ENCODE peak calls at places on chromosomes 3 and 15, in ten cellular contexts. Z is GM13977; G is CD8-positive, alpha-beta T cell; W is breast epithelium; N is brain microvascular endothelial cell; J is CD4-positive, alpha-beta T cell; X is omental fat pad; L is hepatocyte; A is GM06990; S is AG09319. H is an unnamed sample.

GRCh38 chr3:9214599-9214998 is 34.8 kb downstream of the SRGAP3 start:
- DNase-seq in G (no peak), X (no peak), A (no peak), L (no peak), W (no peak), S (peak), J (no peak), Z (no peak), N (peak), H (no peak)

GRCh38 chr3:157541506-157542236 is 38.5 kb upstream of the VEPH1 start:
- DNase-seq in N (no peak), A (no peak), Z (no peak), S (no peak), G (no peak), X (no peak), L (no peak), W (no peak), J (no peak), H (no peak)

GRCh38 chr3:140453750-140454149 is 224.1 kb upstream of the TRIM42 start:
- DNase-seq in W (no peak), L (no peak), G (no peak), S (no peak), X (no peak), N (no peak), A (no peak), Z (no peak), J (no peak), H (no peak)

GRCh38 chr15:22888120-22888859 is 49.8 kb downstream of the NIPA2 start:
- DNase-seq in J (no peak), X (no peak), G (no peak), Z (no peak), L (peak), S (peak), N (peak), W (no peak), A (no peak), H (no peak)

GRCh38 chr3:17233398-17233800 is 348.6 kb downstream of the PLCL2 start:
- DNase-seq in N (peak), X (no peak), G (no peak), Z (peak), W (no peak), A (peak), L (peak), J (no peak), S (peak), H (peak)

GRCh38 chr3:120448707-120449650 is 1.8 kb downstream of the FSTL1 start:
- DNase-seq in A (no peak), Z (no peak), W (no peak), X (no peak), S (no peak), L (peak), N (peak), J (no peak), G (no peak), H (no peak)

GRCh38 chr3:147120029-147120428 is 286.3 kb downstream of the ZIC4 start:
- DNase-seq in L (peak), Z (no peak), X (no peak), N (no peak), A (no peak), S (no peak), W (no peak), J (no peak), G (no peak), H (no peak)

GRCh38 chr3:138461246-138461645 is 26.8 kb downstream of the ESYT3 start:
- DNase-seq in S (no peak), L (peak), Z (no peak), G (no peak), N (no peak), J (no peak), X (no peak), A (no peak), W (no peak), H (no peak)

GRCh38 chr15:101318810-101319200 is 23.8 kb upstream of the SNRPA1 start:
- DNase-seq in X (no peak), J (no peak), N (no peak), A (no peak), S (no peak), L (no peak), W (no peak), G (no peak), Z (no peak), H (no peak)

GRCh38 chr3:133930341-133930933 is 34.8 kb upstream of the RAB6B start:
- DNase-seq in S (peak), Z (peak), W (no peak), X (no peak), J (no peak), G (no peak), A (no peak), L (peak), N (peak), H (no peak)

GRCh38 chr3:60588806-60589205 is 662.4 kb downstream of the FHIT start:
- DNase-seq in N (peak), G (no peak), Z (no peak), L (no peak), A (no peak), W (no peak), J (no peak), X (no peak), S (no peak), H (no peak)

GRCh38 chr15:100109486-100110035 is 232.2 kb downstream of the ADAMTS17 start:
- DNase-seq in W (no peak), N (no peak), S (no peak), J (no peak), A (no peak), G (no peak), X (no peak), L (no peak), Z (no peak), H (no peak)

GRCh38 chr3:116707531-116707930 is 2.0 kb upstream of the TUSC7 start:
- DNase-seq in N (no peak), X (no peak), W (no peak), J (no peak), S (no peak), A (no peak), Z (no peak), G (no peak), L (no peak), H (no peak)

GRCh38 chr3:151946606-151947005 is 73.2 kb downstream of the SUCNR1 start:
- DNase-seq in L (no peak), N (no peak), A (no peak), G (no peak), J (no peak), Z (no peak), X (no peak), W (no peak), S (no peak), H (no peak)

GRCh38 chr3:72082121-72082715 is 297.3 kb upstream of the PROK2 start:
- DNase-seq in J (no peak), X (no peak), Z (peak), A (peak), W (no peak), L (no peak), S (peak), N (no peak), G (no peak), H (peak)

GRCh38 chr15:66053991-66054390 is 184.7 kb downstream of the RAB11A start:
- DNase-seq in X (no peak), Z (no peak), W (no peak), J (no peak), N (no peak), G (no peak), S (no peak), A (no peak), L (no peak), H (no peak)

GRCh38 chr3:174949523-174949922 is 90.4 kb downstream of the NAALADL2 start:
- DNase-seq in A (no peak), S (peak), G (no peak), Z (no peak), L (no peak), J (no peak), N (peak), X (no peak), W (no peak), H (no peak)

GRCh38 chr15:72958634-72959033 is 93.6 kb upstream of the NEO1 start:
- DNase-seq in S (no peak), W (no peak), Z (no peak), L (no peak), N (no peak), A (no peak), J (no peak), X (no peak), G (no peak), H (no peak)

GRCh38 chr3:168426196-168426595 is 330.5 kb upstream of the GOLIM4 start:
- DNase-seq in X (no peak), N (peak), S (no peak), W (no peak), Z (no peak), J (no peak), L (no peak), G (no peak), A (no peak), H (no peak)

GRCh38 chr15:42721016-42721415 is 15.9 kb downstream of the CDAN1 start:
- DNase-seq in Z (no peak), G (no peak), W (no peak), X (no peak), A (no peak), J (no peak), S (no peak), L (no peak), N (no peak), H (no peak)

GRCh38 chr15:101242160-101242998 is 9.5 kb downstream of the CHSY1 start:
- DNase-seq in J (peak), Z (peak), X (no peak), G (peak), L (no peak), A (peak), N (peak), S (no peak), W (no peak), H (peak)

GRCh38 chr3:65808407-65808806 is 230.3 kb downstream of the MAGI1 start:
- DNase-seq in A (no peak), L (no peak), S (no peak), W (no peak), G (no peak), J (no peak), N (no peak), Z (no peak), X (no peak), H (no peak)

GRCh38 chr15:63043391-63044076 is 987 bp downstream of the TPM1 start:
- DNase-seq in S (no peak), G (no peak), W (no peak), N (no peak), J (no peak), L (peak), Z (peak), A (peak), X (no peak), H (no peak)

GRCh38 chr15:74193305-74193718 is 9.3 kb downstream of the STRA6 start:
- DNase-seq in W (no peak), X (no peak), G (no peak), N (peak), A (peak), J (no peak), S (no peak), Z (no peak), L (peak), H (no peak)

GRCh38 chr3:189787622-189788021 is 156.4 kb downstream of the TP63 start:
- DNase-seq in L (no peak), S (no peak), X (no peak), N (peak), G (no peak), W (no peak), A (no peak), Z (no peak), J (no peak), H (no peak)

GRCh38 chr3:189787191-189787590 is 156.0 kb downstream of the TP63 start:
- DNase-seq in G (no peak), N (no peak), S (no peak), X (no peak), L (no peak), Z (no peak), J (no peak), A (no peak), W (no peak), H (no peak)

GRCh38 chr3:189792046-189792929 is 161.1 kb downstream of the TP63 start:
- DNase-seq in G (no peak), N (no peak), A (no peak), S (no peak), L (no peak), X (no peak), J (no peak), W (no peak), Z (no peak), H (no peak)

GRCh38 chr3:189789432-189789831 is 158.2 kb downstream of the TP63 start:
- DNase-seq in J (no peak), G (no peak), S (no peak), L (no peak), Z (no peak), N (no peak), X (no peak), W (no peak), A (no peak), H (no peak)

DNA sequence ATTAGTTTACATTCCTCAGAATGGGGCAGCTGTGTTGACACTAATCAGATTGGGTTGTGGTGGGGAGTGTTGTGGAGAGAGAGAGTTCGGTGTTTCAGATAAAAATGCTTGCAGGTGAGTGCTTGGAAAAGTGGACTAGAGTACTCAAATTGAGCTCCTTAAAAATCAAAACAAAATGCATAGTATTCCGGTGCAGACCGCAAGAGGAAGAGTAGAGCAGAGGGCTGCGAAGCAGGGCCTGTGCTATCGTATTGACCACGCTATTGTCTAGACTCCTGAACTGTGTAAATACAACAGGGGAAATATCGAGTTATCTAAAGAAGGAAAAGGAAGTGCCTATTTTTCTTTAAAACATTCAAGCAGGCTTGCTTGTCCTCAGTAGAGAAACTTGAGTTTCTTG is 159.5 kb downstream of the TP63 start:
- DNase-seq in A (no peak), J (no peak), Z (no peak), X (no peak), G (no peak), L (peak), S (no peak), W (no peak), N (no peak), H (no peak)
- TF ChIP-seq CTCF in A (no peak), J (no peak), Z (no peak), X (no peak), G (no peak), L (no peak), S (no peak), W (no peak), N (no peak), H (no peak)

GRCh38 chr15:56428821-56429458 is 36.0 kb downstream of the MNS1 start:
- DNase-seq in G (no peak), A (peak), W (no peak), S (no peak), J (no peak), X (no peak), L (peak), Z (peak), N (no peak), H (peak)

GRCh38 chr15:56432304-56432703 is 32.6 kb downstream of the MNS1 start:
- DNase-seq in X (no peak), Z (no peak), S (no peak), N (no peak), W (no peak), G (no peak), L (no peak), J (no peak), A (no peak), H (no peak)
- TF ChIP-seq CTCF in X (no peak), Z (no peak), S (no peak), N (no peak), W (no peak), G (no peak), L (no peak), J (no peak), A (no peak), H (no peak)

GRCh38 chr15:67168694-67169093 is 85.8 kb downstream of the AAGAB start:
- DNase-seq in J (no peak), A (no peak), N (no peak), L (no peak), G (no peak), X (no peak), Z (no peak), W (no peak), S (no peak), H (no peak)
- TF ChIP-seq CTCF in J (no peak), A (no peak), N (no peak), L (no peak), G (no peak), X (no peak), Z (no peak), W (no peak), S (no peak), H (no peak)

DNA sequence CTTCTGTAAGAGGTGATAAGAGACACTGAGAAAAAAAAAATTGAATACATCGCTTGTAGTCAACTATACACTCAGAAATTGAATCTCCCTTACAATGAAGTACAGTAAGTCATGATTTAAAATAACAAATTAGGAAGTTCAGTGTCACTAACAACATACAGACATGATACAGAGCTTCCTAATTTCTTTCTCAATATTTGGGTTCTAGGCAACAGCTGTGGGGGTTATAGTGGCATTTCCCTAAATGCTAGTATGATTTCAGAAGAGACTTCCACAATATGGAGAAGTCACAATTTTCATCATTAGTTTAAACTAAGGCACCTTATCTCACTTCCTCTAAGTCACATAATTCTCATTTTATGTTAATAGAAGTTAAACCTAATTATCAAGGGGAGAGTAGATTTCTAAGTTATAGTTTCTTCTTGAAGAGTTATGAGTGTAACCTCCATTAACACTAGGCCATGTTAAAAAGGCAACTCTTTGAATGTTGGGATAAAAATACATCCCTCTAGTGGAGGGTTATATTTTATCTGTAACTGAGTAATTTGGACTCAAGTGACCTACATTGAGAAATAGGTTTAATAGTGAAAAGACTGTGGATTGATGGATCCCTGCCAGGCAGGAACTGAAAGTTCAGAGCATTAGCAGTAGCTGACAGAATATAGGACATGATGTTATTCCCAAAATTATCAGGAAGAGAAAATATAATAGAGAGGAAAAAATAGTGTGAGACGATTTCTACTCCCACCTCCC is 286.0 kb upstream of the SUCLG2 start:
- DNase-seq in S (no peak), W (no peak), A (no peak), Z (no peak), L (peak), X (no peak), N (no peak), G (no peak), J (no peak), H (no peak)
- TF ChIP-seq CTCF in S (no peak), W (no peak), A (no peak), Z (no peak), L (no peak), X (no peak), N (no peak), G (no peak), J (no peak), H (no peak)

GRCh38 chr3:31047673-31048072 is 153.2 kb upstream of the GADL1 start:
- DNase-seq in S (no peak), L (no peak), N (no peak), W (no peak), A (no peak), J (no peak), G (no peak), Z (no peak), X (no peak), H (no peak)

GRCh38 chr3:31041161-31041978 is 146.9 kb upstream of the GADL1 start:
- DNase-seq in W (no peak), Z (no peak), J (no peak), N (peak), G (no peak), X (no peak), L (peak), S (peak), A (no peak), H (no peak)

GRCh38 chr3:31039145-31039544 is 144.7 kb upstream of the GADL1 start:
- DNase-seq in J (no peak), Z (no peak), N (peak), X (no peak), S (no peak), G (no peak), A (no peak), W (no peak), L (no peak), H (no peak)

GRCh38 chr3:31048143-31048542 is 153.7 kb upstream of the GADL1 start:
- DNase-seq in W (no peak), N (no peak), X (no peak), Z (no peak), J (no peak), L (no peak), G (no peak), S (no peak), A (no peak), H (no peak)

GRCh38 chr3:31043184-31043819 is 148.8 kb upstream of the GADL1 start:
- DNase-seq in L (no peak), J (no peak), Z (no peak), X (no peak), W (no peak), A (no peak), S (no peak), N (no peak), G (no peak), H (no peak)
- TF ChIP-seq CTCF in L (no peak), J (no peak), Z (no peak), X (no peak), W (no peak), A (no peak), S (no peak), N (no peak), G (no peak), H (no peak)

DNA sequence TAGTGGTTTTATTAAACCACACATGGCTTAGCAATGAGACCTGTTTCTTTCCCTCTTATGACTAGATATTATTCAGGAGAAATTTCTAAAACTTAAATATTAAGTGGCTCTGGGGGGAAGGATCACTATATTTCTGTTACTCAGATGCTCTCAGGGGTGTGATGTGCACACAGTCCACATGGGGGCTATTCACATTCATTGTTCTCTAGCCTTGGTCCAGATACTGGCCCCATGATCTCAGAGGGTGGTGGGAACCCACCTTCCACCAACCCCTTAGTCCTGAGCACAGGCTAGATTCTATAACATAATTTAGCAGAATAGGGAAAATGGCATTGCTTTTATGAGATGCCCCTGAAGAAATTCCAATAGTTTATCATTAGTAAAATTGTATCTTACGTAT is 149.0 kb upstream of the ST8SIA2 start:
- DNase-seq in L (no peak), S (no peak), G (no peak), N (no peak), A (no peak), W (no peak), J (no peak), Z (no peak), X (no peak), H (no peak)
- TF ChIP-seq CTCF in L (no peak), S (no peak), G (no peak), N (no peak), A (peak), W (no peak), J (no peak), Z (no peak), X (no peak), H (no peak)